ENCODE peak calls at places on chromosomes 13 and 19, in four cellular contexts. B is esophagus squamous epithelium, J is aorta, C is progenitor cell of endocrine pancreas. N is an unnamed sample.

GRCh38 chr13:113954046-113954841 is 19.6 kb downstream of the C13orf46 start:
- DNase-seq in B (no peak), J (peak), C (no peak), N (peak)

GRCh38 chr19:50977626-50978025 is 6.1 kb downstream of the KLK7 start:
- DNase-seq in B (no peak), J (no peak), C (no peak), N (no peak)

GRCh38 chr19:52993342-52994178 is 20.2 kb upstream of the ERVV-1 start:
- DNase-seq in B (no peak), J (peak), C (peak), N (peak)

GRCh38 chr19:44905437-44906160 is at the start of gene APOE:
- DNase-seq in B (no peak), J (no peak), C (no peak), N (no peak)

GRCh38 chr19:37997911-37998344 is 90.9 kb downstream of the SIPA1L3 start:
- DNase-seq in B (no peak), J (peak), C (no peak), N (no peak)

GRCh38 chr13:57045816-57046691 is 94.7 kb upstream of the PRR20A start:
- DNase-seq in B (no peak), J (no peak), C (no peak), N (no peak)

GRCh38 chr19:30445385-30445784 is 73.2 kb downstream of the ZNF536 start:
- DNase-seq in B (no peak), J (no peak), C (no peak), N (no peak)

GRCh38 chr13:64453831-64454230 is 2776.3 kb downstream of the PCDH9 start:
- DNase-seq in B (no peak), J (no peak), C (no peak), N (no peak)

GRCh38 chr19:41849067-41849466 is 4.2 kb downstream of the DMRTC2 start:
- DNase-seq in B (no peak), J (no peak), C (no peak), N (no peak)

GRCh38 chr19:48635263-48635965 is 1.8 kb downstream of the DBP start:
- DNase-seq in B (no peak), J (peak), C (no peak), N (peak)